ENCODE peak calls at places on chromosomes 5 and 9, in nine cellular contexts. One of them, this sample, is unnamed.

GRCh38 chr5:1128977-1129724 is 17.3 kb upstream of the SLC12A7 start:
- DNase-seq in cerebellum: no peak
- DNase-seq in T-helper 1 cell: no peak
- DNase-seq in gastrocnemius medialis: no peak
- DNase-seq in NCI-H460: no peak
- DNase-seq in activated CD4-positive, alpha-beta T cell treated with anti-CD3 and anti-CD28 coated beads, Interleukin-2, amount 10 ng/mL, durations not matched to agents 7 days and 5 days: no peak
- DNase-seq in activated naive CD4-positive, alpha-beta T cell: no peak
- DNase-seq in Caki2: no peak
- DNase-seq in stimulated activated CD4-positive, alpha-beta T cell treated with anti-CD3 and anti-CD28 coated beads, Interleukin-1b, Interleukin-23, amount 100 ng/mL, for 48 hours: no peak
- DNase-seq in this sample: no peak

GRCh38 chr5:45288746-45289145 is 407.4 kb downstream of the HCN1 start:
- DNase-seq in T-helper 1 cell: no peak
- DNase-seq in cerebellum: peak
- DNase-seq in NCI-H460: no peak
- DNase-seq in Caki2: no peak
- DNase-seq in stimulated activated CD4-positive, alpha-beta T cell treated with anti-CD3 and anti-CD28 coated beads, Interleukin-1b, Interleukin-23, amount 100 ng/mL, for 48 hours: no peak
- DNase-seq in gastrocnemius medialis: no peak
- DNase-seq in activated CD4-positive, alpha-beta T cell treated with anti-CD3 and anti-CD28 coated beads, Interleukin-2, amount 10 ng/mL, durations not matched to agents 7 days and 5 days: no peak
- DNase-seq in activated naive CD4-positive, alpha-beta T cell: no peak
- DNase-seq in this sample: peak

GRCh38 chr9:35179347-35180271 is 17.8 kb downstream of the UNC13B start:
- DNase-seq in gastrocnemius medialis: no peak
- DNase-seq in cerebellum: no peak
- DNase-seq in activated naive CD4-positive, alpha-beta T cell: no peak
- DNase-seq in stimulated activated CD4-positive, alpha-beta T cell treated with anti-CD3 and anti-CD28 coated beads, Interleukin-1b, Interleukin-23, amount 100 ng/mL, for 48 hours: no peak
- DNase-seq in T-helper 1 cell: no peak
- DNase-seq in activated CD4-positive, alpha-beta T cell treated with anti-CD3 and anti-CD28 coated beads, Interleukin-2, amount 10 ng/mL, durations not matched to agents 7 days and 5 days: no peak
- DNase-seq in NCI-H460: no peak
- DNase-seq in Caki2: no peak
- DNase-seq in this sample: no peak

GRCh38 chr9:6545017-6545691 is 100.4 kb downstream of the GLDC start:
- DNase-seq in activated CD4-positive, alpha-beta T cell treated with anti-CD3 and anti-CD28 coated beads, Interleukin-2, amount 10 ng/mL, durations not matched to agents 7 days and 5 days: no peak
- DNase-seq in NCI-H460: no peak
- DNase-seq in activated naive CD4-positive, alpha-beta T cell: no peak
- DNase-seq in T-helper 1 cell: no peak
- DNase-seq in Caki2: peak
- DNase-seq in stimulated activated CD4-positive, alpha-beta T cell treated with anti-CD3 and anti-CD28 coated beads, Interleukin-1b, Interleukin-23, amount 100 ng/mL, for 48 hours: no peak
- DNase-seq in gastrocnemius medialis: no peak
- DNase-seq in cerebellum: no peak
- DNase-seq in this sample: no peak

GRCh38 chr9:27293046-27293445 is 3.9 kb downstream of the EQTN start:
- DNase-seq in cerebellum: no peak
- DNase-seq in Caki2: no peak
- DNase-seq in activated naive CD4-positive, alpha-beta T cell: no peak
- DNase-seq in gastrocnemius medialis: no peak
- DNase-seq in stimulated activated CD4-positive, alpha-beta T cell treated with anti-CD3 and anti-CD28 coated beads, Interleukin-1b, Interleukin-23, amount 100 ng/mL, for 48 hours: no peak
- DNase-seq in T-helper 1 cell: no peak
- DNase-seq in activated CD4-positive, alpha-beta T cell treated with anti-CD3 and anti-CD28 coated beads, Interleukin-2, amount 10 ng/mL, durations not matched to agents 7 days and 5 days: no peak
- DNase-seq in NCI-H460: no peak
- DNase-seq in this sample: no peak

GRCh38 chr9:94084314-94084713 is at the start of gene PTPDC1:
- DNase-seq in Caki2: no peak
- DNase-seq in T-helper 1 cell: no peak
- DNase-seq in cerebellum: peak
- DNase-seq in activated CD4-positive, alpha-beta T cell treated with anti-CD3 and anti-CD28 coated beads, Interleukin-2, amount 10 ng/mL, durations not matched to agents 7 days and 5 days: no peak
- DNase-seq in gastrocnemius medialis: no peak
- DNase-seq in NCI-H460: peak
- DNase-seq in stimulated activated CD4-positive, alpha-beta T cell treated with anti-CD3 and anti-CD28 coated beads, Interleukin-1b, Interleukin-23, amount 100 ng/mL, for 48 hours: no peak
- DNase-seq in activated naive CD4-positive, alpha-beta T cell: no peak
- DNase-seq in this sample: no peak

GRCh38 chr5:21862986-21863385 is 990.2 kb downstream of the CDH12 start:
- DNase-seq in activated CD4-positive, alpha-beta T cell treated with anti-CD3 and anti-CD28 coated beads, Interleukin-2, amount 10 ng/mL, durations not matched to agents 7 days and 5 days: no peak
- DNase-seq in Caki2: no peak
- DNase-seq in NCI-H460: no peak
- DNase-seq in T-helper 1 cell: no peak
- DNase-seq in stimulated activated CD4-positive, alpha-beta T cell treated with anti-CD3 and anti-CD28 coated beads, Interleukin-1b, Interleukin-23, amount 100 ng/mL, for 48 hours: no peak
- DNase-seq in gastrocnemius medialis: no peak
- DNase-seq in cerebellum: no peak
- DNase-seq in activated naive CD4-positive, alpha-beta T cell: no peak
- DNase-seq in this sample: no peak

GRCh38 chr5:155049569-155050383 is 36.2 kb downstream of the KIF4B start:
- DNase-seq in NCI-H460: peak
- DNase-seq in activated CD4-positive, alpha-beta T cell treated with anti-CD3 and anti-CD28 coated beads, Interleukin-2, amount 10 ng/mL, durations not matched to agents 7 days and 5 days: no peak
- DNase-seq in stimulated activated CD4-positive, alpha-beta T cell treated with anti-CD3 and anti-CD28 coated beads, Interleukin-1b, Interleukin-23, amount 100 ng/mL, for 48 hours: no peak
- DNase-seq in T-helper 1 cell: no peak
- DNase-seq in activated naive CD4-positive, alpha-beta T cell: no peak
- DNase-seq in gastrocnemius medialis: no peak
- DNase-seq in cerebellum: no peak
- DNase-seq in Caki2: no peak
- DNase-seq in this sample: no peak

GRCh38 chr9:125376261-125377226 is 114.9 kb downstream of the GAPVD1 start:
- DNase-seq in activated CD4-positive, alpha-beta T cell treated with anti-CD3 and anti-CD28 coated beads, Interleukin-2, amount 10 ng/mL, durations not matched to agents 7 days and 5 days: no peak
- DNase-seq in stimulated activated CD4-positive, alpha-beta T cell treated with anti-CD3 and anti-CD28 coated beads, Interleukin-1b, Interleukin-23, amount 100 ng/mL, for 48 hours: no peak
- DNase-seq in T-helper 1 cell: no peak
- DNase-seq in Caki2: no peak
- DNase-seq in NCI-H460: no peak
- DNase-seq in activated naive CD4-positive, alpha-beta T cell: no peak
- DNase-seq in gastrocnemius medialis: no peak
- DNase-seq in cerebellum: peak
- DNase-seq in this sample: peak

GRCh38 chr5:149584106-149584505 is 2.8 kb downstream of the ARHGEF37 start:
- DNase-seq in activated CD4-positive, alpha-beta T cell treated with anti-CD3 and anti-CD28 coated beads, Interleukin-2, amount 10 ng/mL, durations not matched to agents 7 days and 5 days: no peak
- DNase-seq in NCI-H460: no peak
- DNase-seq in cerebellum: no peak
- DNase-seq in Caki2: no peak
- DNase-seq in stimulated activated CD4-positive, alpha-beta T cell treated with anti-CD3 and anti-CD28 coated beads, Interleukin-1b, Interleukin-23, amount 100 ng/mL, for 48 hours: no peak
- DNase-seq in gastrocnemius medialis: no peak
- DNase-seq in activated naive CD4-positive, alpha-beta T cell: no peak
- DNase-seq in T-helper 1 cell: no peak
- DNase-seq in this sample: no peak

GRCh38 chr5:68962632-68963484 is 131.0 kb upstream of the SLC30A5 start:
- DNase-seq in gastrocnemius medialis: peak
- DNase-seq in T-helper 1 cell: no peak
- DNase-seq in cerebellum: peak
- DNase-seq in activated naive CD4-positive, alpha-beta T cell: no peak
- DNase-seq in Caki2: peak
- DNase-seq in NCI-H460: peak
- DNase-seq in activated CD4-positive, alpha-beta T cell treated with anti-CD3 and anti-CD28 coated beads, Interleukin-2, amount 10 ng/mL, durations not matched to agents 7 days and 5 days: peak
- DNase-seq in stimulated activated CD4-positive, alpha-beta T cell treated with anti-CD3 and anti-CD28 coated beads, Interleukin-1b, Interleukin-23, amount 100 ng/mL, for 48 hours: peak
- DNase-seq in this sample: no peak

GRCh38 chr9:133460405-133461175 is 812 bp downstream of the CACFD1 start:
- DNase-seq in Caki2: peak
- DNase-seq in gastrocnemius medialis: peak
- DNase-seq in activated CD4-positive, alpha-beta T cell treated with anti-CD3 and anti-CD28 coated beads, Interleukin-2, amount 10 ng/mL, durations not matched to agents 7 days and 5 days: peak
- DNase-seq in activated naive CD4-positive, alpha-beta T cell: no peak
- DNase-seq in cerebellum: no peak
- DNase-seq in NCI-H460: no peak
- DNase-seq in T-helper 1 cell: peak
- DNase-seq in stimulated activated CD4-positive, alpha-beta T cell treated with anti-CD3 and anti-CD28 coated beads, Interleukin-1b, Interleukin-23, amount 100 ng/mL, for 48 hours: peak
- DNase-seq in this sample: no peak